ENCODE peak calls at places on chromosomes 4 and X, in eight cellular contexts. P, J, R, N, G, U, E and L are unnamed samples.

GRCh38 chr4:86250616-86251015 is 109.2 kb downstream of the MAPK10 start:
- DNase-seq in P (no peak), J (no peak), R (no peak), N (peak; percentile 87), G (no peak), U (no peak), E (no peak), L (no peak)

GRCh38 chr4:113222431-113222979 is 173.1 kb downstream of the ANK2 start:
- DNase-seq in P (no peak), J (no peak), R (no peak), N (peak; percentile 48), G (no peak), U (no peak), E (no peak), L (no peak)

GRCh38 chrX:133668225-133668931 is 253.1 kb upstream of the GPC4 start:
- DNase-seq in P (no peak), J (no peak), R (no peak), N (no peak), G (no peak), U (no peak), E (no peak), L (peak; percentile 32)

GRCh38 chr4:24235609-24236008 is 345.8 kb upstream of the PPARGC1A start:
- DNase-seq in P (no peak), J (no peak), R (no peak), N (peak; percentile 33), G (no peak), U (no peak), E (no peak), L (no peak)

GRCh38 chrX:105126201-105126600 is 94.3 kb downstream of the TEX13A start:
- DNase-seq in P (no peak), J (no peak), R (no peak), N (no peak), G (no peak), U (no peak), E (no peak), L (no peak)

GRCh38 chrX:30741545-30741944 is 88.3 kb downstream of the GK start:
- DNase-seq in P (no peak), J (no peak), R (no peak), N (no peak), G (no peak), U (no peak), E (no peak), L (no peak)

GRCh38 chr4:108622022-108622421 is 1.6 kb downstream of the RPL34 start:
- DNase-seq in P (no peak), J (no peak), R (no peak), N (no peak), G (no peak), U (no peak), E (no peak), L (no peak)

GRCh38 chr4:41212221-41213203 is 1.8 kb downstream of the APBB2 start:
- DNase-seq in P (no peak), J (peak; percentile 57), R (peak; percentile 37), N (peak; percentile 71), G (peak; percentile 50), U (peak; percentile 47), E (no peak), L (peak; percentile 55)

GRCh38 chr4:110854021-110854678 is 231.3 kb upstream of the PITX2 start:
- DNase-seq in P (no peak), J (no peak), R (no peak), N (peak; percentile 93), G (no peak), U (no peak), E (no peak), L (no peak)

GRCh38 chr4:37453004-37453360 is 208.4 kb downstream of the NWD2 start:
- DNase-seq in P (peak; percentile 68), J (peak; percentile 57), R (no peak), N (peak; percentile 70), G (peak; percentile 35), U (peak; percentile 78), E (no peak), L (no peak)

GRCh38 chrX:154459843-154460242 is 1.8 kb downstream of the PLXNA3 start:
- DNase-seq in P (no peak), J (no peak), R (no peak), N (no peak), G (no peak), U (no peak), E (peak; percentile 69), L (no peak)

GRCh38 chr4:129972257-129972656 is 876.3 kb downstream of the C4orf33 start:
- DNase-seq in P (no peak), J (no peak), R (no peak), N (no peak), G (no peak), U (no peak), E (no peak), L (no peak)

GRCh38 chr4:129968778-129969177 is 872.8 kb downstream of the C4orf33 start:
- DNase-seq in P (no peak), J (no peak), R (no peak), N (no peak), G (no peak), U (no peak), E (no peak), L (no peak)

GRCh38 chr4:129966175-129966574 is 870.2 kb downstream of the C4orf33 start:
- DNase-seq in P (no peak), J (no peak), R (no peak), N (no peak), G (no peak), U (no peak), E (no peak), L (no peak)

GRCh38 chr4:129971419-129971818 is 875.5 kb downstream of the C4orf33 start:
- DNase-seq in P (no peak), J (no peak), R (no peak), N (no peak), G (no peak), U (no peak), E (no peak), L (no peak)

DNA sequence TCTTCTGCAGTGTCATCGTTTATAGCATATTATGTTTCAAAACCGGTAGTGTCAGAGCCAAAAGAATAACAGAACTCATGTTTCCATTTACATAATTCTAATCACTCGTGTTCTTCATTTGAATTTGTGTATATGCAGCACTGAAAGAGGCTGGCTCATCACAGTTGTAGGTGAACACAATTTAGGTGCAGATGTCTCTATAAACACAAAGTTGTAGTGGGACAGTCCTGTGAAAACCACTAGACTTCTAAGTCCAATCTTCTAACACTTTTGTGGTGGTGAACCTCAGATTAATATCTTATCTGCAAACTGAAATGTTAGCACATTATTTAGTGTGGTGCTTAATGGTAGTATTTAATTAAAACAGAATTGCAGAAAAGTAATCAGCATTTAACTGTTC is 872.4 kb downstream of the C4orf33 start:
- DNase-seq in P (no peak), J (no peak), R (no peak), N (no peak), G (no peak), U (no peak), E (no peak), L (no peak)
- H3K27ac ChIP-seq in P (no peak overlapping the region), J (no peak overlapping the region), R (no peak overlapping the region), N (no peak overlapping the region), G (no peak overlapping the region), U (no peak overlapping the region), E (no peak overlapping the region), L (no peak overlapping the region)

DNA sequence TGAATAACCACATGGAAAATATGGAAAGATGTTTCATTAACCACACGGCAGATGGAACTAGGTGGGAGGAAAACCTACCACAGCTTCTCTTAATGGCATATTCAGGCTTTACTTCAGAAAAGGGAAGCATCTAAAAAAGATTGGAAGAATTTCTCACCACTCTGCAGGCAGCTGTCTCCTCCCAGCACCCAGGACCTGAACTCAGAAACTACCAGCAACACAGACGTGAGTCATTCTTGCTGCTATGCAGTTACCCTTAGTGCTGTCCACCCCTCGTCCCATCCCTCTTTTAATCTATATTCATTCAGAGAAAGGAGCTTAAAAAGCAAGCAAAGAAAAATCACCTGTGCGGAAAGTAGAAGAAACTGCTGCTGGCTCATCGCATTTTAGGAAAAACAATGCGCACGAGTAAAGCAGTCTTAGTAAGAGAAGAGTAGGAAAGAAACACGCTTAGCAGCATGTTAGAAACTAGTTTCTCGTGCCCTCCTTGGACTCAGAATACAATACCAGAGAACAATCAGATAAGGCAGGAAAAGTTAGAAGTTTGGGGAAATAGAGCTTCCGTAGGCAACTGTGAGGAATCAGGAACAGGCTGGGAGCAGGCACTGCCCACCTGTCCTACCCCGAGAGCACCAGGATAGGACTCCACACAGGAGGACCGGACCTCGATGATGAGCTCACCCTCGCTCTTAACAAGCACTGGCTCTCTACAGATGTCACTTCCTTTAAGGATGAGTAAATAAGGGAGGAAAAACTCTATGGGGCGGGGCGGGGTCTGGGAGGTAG is 48.1 kb upstream of the ENPP6 start:
- DNase-seq in P (no peak), J (no peak), R (no peak), N (peak; percentile 49), G (no peak), U (no peak), E (no peak), L (no peak)
- H3K27ac ChIP-seq in P (no peak overlapping the region), J (no peak overlapping the region), R (no peak overlapping the region), N (no peak overlapping the region), G (no peak overlapping the region), U (peak overlapping the region; percentile 4), E (no peak overlapping the region), L (peak overlapping the region; percentile 21)

DNA sequence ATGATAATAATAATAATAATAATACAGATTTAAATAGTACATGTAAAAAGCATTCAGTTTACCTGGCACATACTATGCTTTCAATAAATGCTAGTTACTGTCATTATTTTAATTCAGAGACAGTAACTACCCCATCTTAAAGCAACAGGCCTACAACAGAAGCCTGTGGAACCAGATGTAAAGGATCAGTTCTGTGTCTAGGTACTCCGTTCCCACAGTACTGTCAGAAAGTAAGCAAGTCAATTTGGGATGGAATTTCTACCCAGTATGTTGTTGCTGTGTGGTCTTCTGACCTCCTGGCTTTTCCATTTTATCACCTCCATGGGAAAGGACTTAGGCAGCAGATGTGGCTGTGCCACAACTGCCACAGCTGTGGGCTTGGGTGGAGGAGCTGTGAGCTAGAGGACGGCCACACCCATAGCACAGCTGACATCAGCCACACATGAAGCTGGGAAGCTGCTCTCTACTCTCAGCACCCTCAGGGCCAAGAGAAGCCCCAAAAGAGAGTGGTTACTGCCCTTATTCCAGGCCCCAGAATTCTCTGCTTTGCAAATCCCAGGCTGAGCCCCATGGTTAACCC is 102.8 kb downstream of the CBR4 start:
- DNase-seq in P (no peak), J (no peak), R (no peak), N (peak; percentile 39), G (no peak), U (no peak), E (no peak), L (no peak)
- H3K27ac ChIP-seq in P (no peak overlapping the region), J (no peak overlapping the region), R (no peak overlapping the region), N (peak overlapping the region; percentile 49), G (no peak overlapping the region), U (peak overlapping the region; percentile 49), E (no peak overlapping the region), L (peak overlapping the region; percentile 5)

GRCh38 chrX:64975989-64976672 is at the start of gene ZC4H2:
- DNase-seq in P (peak; percentile 81), J (peak; percentile 79), R (peak; percentile 63), N (peak; percentile 80), G (peak; percentile 72), U (peak; percentile 75), E (peak; percentile 85), L (no peak)

GRCh38 chrX:64977830-64978229 is 1.6 kb upstream of the ZC4H2 start:
- DNase-seq in P (no peak), J (no peak), R (no peak), N (peak; percentile 3), G (no peak), U (no peak), E (no peak), L (no peak)

GRCh38 chrX:64977051-64977450 is 801 bp upstream of the ZC4H2 start:
- DNase-seq in P (no peak), J (no peak), R (no peak), N (no peak), G (no peak), U (no peak), E (no peak), L (no peak)

GRCh38 chrX:64975491-64975890 is 759 bp downstream of the ZC4H2 start:
- DNase-seq in P (peak; percentile 41), J (no peak), R (peak; percentile 8), N (peak; percentile 10), G (peak; percentile 3), U (peak; percentile 28), E (peak; percentile 38), L (peak; percentile 21)

GRCh38 chrX:64976673-64977040 is 407 bp upstream of the ZC4H2 start:
- DNase-seq in P (peak; percentile 26), J (no peak), R (no peak), N (no peak), G (no peak), U (no peak), E (no peak), L (no peak)
- H3K27ac ChIP-seq in P (no peak overlapping the region), J (no peak overlapping the region), R (no peak overlapping the region), N (no peak overlapping the region), G (no peak overlapping the region), U (peak overlapping the region; percentile 23), E (no peak overlapping the region), L (no peak overlapping the region)